ENCODE peak calls at places on chromosomes 2 and 18, in ten cellular contexts. Z, P, N, I, L, X, T, D, F and M are unnamed samples.

GRCh38 chr2:74877781-74878433 is 44.0 kb downstream of the HK2 start:
- DNase-seq in Z (no peak), P (no peak), N (no peak), I (peak; percentile 28), L (no peak), X (no peak), T (no peak), D (no peak), F (no peak), M (no peak)

GRCh38 chr2:118032169-118033013 is 18.5 kb upstream of the CCDC93 start:
- DNase-seq in Z (peak; percentile 45), P (peak; percentile 17), N (no peak), I (peak; percentile 11), L (peak; percentile 65), X (peak; percentile 34), T (no peak), D (no peak), F (peak; percentile 9), M (peak; percentile 31)

GRCh38 chr2:16442971-16443370 is 222.7 kb downstream of the CYRIA start:
- DNase-seq in Z (no peak), P (no peak), N (no peak), I (no peak), L (no peak), X (no peak), T (no peak), D (no peak), F (no peak), M (no peak)

GRCh38 chr18:23812566-23813440 is 123.5 kb downstream of the LAMA3 start:
- DNase-seq in Z (peak; percentile 33), P (peak; percentile 12), N (no peak), I (no peak), L (peak; percentile 14), X (peak; percentile 19), T (no peak), D (no peak), F (no peak), M (peak; percentile 35)

GRCh38 chr2:61272421-61273070 is 110.6 kb downstream of the C2orf74 start:
- DNase-seq in Z (peak; percentile 12), P (peak; percentile 39), N (no peak), I (no peak), L (no peak), X (peak; percentile 20), T (no peak), D (no peak), F (no peak), M (peak; percentile 41)

GRCh38 chr2:64522843-64523428 is 1.2 kb upstream of the AFTPH start:
- DNase-seq in Z (peak; percentile 93), P (peak; percentile 76), N (peak; percentile 29), I (peak; percentile 45), L (peak; percentile 80), X (peak; percentile 87), T (peak; percentile 60), D (no peak), F (peak; percentile 73), M (peak; percentile 84)

GRCh38 chr18:11387880-11388279 is 221.5 kb upstream of the SLC35G4 start:
- DNase-seq in Z (peak; percentile 48), P (peak; percentile 32), N (peak; percentile 63), I (no peak), L (peak; percentile 80), X (peak; percentile 47), T (peak; percentile 41), D (no peak), F (no peak), M (no peak)

GRCh38 chr18:35582310-35582682 is 756 bp downstream of the GALNT1 start:
- DNase-seq in Z (peak; percentile 19), P (no peak), N (no peak), I (no peak), L (no peak), X (no peak), T (no peak), D (no peak), F (no peak), M (no peak)

GRCh38 chr2:35973737-35974132 is 381.8 kb upstream of the CRIM1 start:
- DNase-seq in Z (no peak), P (peak; percentile 12), N (peak; percentile 14), I (no peak), L (no peak), X (no peak), T (no peak), D (no peak), F (no peak), M (no peak)

GRCh38 chr2:127277028-127277427 is 16.9 kb downstream of the ERCC3 start:
- DNase-seq in Z (no peak), P (no peak), N (no peak), I (no peak), L (no peak), X (peak; percentile 24), T (no peak), D (peak; percentile 13), F (no peak), M (no peak)

GRCh38 chr2:162524192-162524591 is 180.3 kb downstream of the GCA start:
- DNase-seq in Z (no peak), P (peak; percentile 2), N (no peak), I (no peak), L (peak; percentile 11), X (no peak), T (no peak), D (no peak), F (no peak), M (no peak)

GRCh38 chr2:30934071-30934470 is 126.8 kb upstream of the CAPN13 start:
- DNase-seq in Z (peak; percentile 8), P (no peak), N (no peak), I (no peak), L (no peak), X (no peak), T (no peak), D (no peak), F (no peak), M (no peak)

GRCh38 chr2:950627-950992 is at the start of gene SNTG2:
- DNase-seq in Z (no peak), P (no peak), N (peak; percentile 35), I (peak; percentile 63), L (peak; percentile 67), X (no peak), T (no peak), D (no peak), F (no peak), M (no peak)

GRCh38 chr2:949384-949893 is 1.2 kb upstream of the SNTG2 start:
- DNase-seq in Z (no peak), P (no peak), N (no peak), I (no peak), L (no peak), X (no peak), T (no peak), D (no peak), F (no peak), M (no peak)

GRCh38 chr2:949894-950626 is 589 bp upstream of the SNTG2 start:
- DNase-seq in Z (no peak), P (no peak), N (no peak), I (no peak), L (peak; percentile 31), X (no peak), T (no peak), D (no peak), F (no peak), M (no peak)

GRCh38 chr2:953408-953807 is 2.8 kb downstream of the SNTG2 start:
- DNase-seq in Z (no peak), P (no peak), N (no peak), I (no peak), L (no peak), X (no peak), T (no peak), D (no peak), F (no peak), M (no peak)

GRCh38 chr2:951224-952006 is 766 bp downstream of the SNTG2 start:
- DNase-seq in Z (no peak), P (no peak), N (no peak), I (no peak), L (peak; percentile 24), X (no peak), T (no peak), D (no peak), F (no peak), M (no peak)
- H3K4me3 ChIP-seq in Z (no peak overlapping the region), P (no peak overlapping the region), N (peak overlapping the region; percentile 69), I (peak overlapping the region; percentile 56), L (peak overlapping the region; percentile 66), X (no peak overlapping the region), T (no peak overlapping the region), D (peak overlapping the region; percentile 62), F (peak overlapping the region; percentile 34), M (no peak overlapping the region)

DNA sequence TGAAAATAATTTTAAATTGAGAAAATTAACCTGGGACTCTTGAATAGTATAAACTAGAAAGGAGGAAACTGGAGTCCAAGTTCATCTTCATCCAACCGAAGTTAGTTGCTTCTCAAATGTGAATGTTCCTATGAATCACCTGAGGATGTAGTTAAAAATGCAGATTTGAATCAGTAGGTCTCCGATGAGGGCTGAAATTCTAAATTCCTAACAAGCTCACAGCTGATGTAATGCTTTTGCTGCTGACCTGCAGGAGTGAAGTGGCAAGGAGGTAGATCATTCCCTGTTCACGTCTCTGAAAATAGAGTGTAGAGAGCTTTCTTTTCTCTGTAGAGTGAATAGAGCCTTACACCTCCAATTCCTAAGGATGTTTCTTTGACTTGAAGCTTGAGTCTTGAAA is 685.5 kb downstream of the CPS1 start:
- DNase-seq in Z (no peak), P (no peak), N (no peak), I (no peak), L (no peak), X (no peak), T (no peak), D (no peak), F (no peak), M (no peak)
- TF ChIP-seq CTCF in Z (no peak), P (no peak), N (no peak), I (no peak), L (no peak), X (no peak), T (no peak), D (no peak), F (no peak), M (no peak)

GRCh38 chr2:11407413-11407812 is 58.5 kb downstream of the E2F6 start:
- DNase-seq in Z (no peak), P (no peak), N (no peak), I (no peak), L (no peak), X (no peak), T (no peak), D (no peak), F (no peak), M (no peak)
- H3K4me3 ChIP-seq in Z (no peak overlapping the region), P (no peak overlapping the region), N (no peak overlapping the region), I (no peak overlapping the region), L (no peak overlapping the region), X (no peak overlapping the region), T (no peak overlapping the region), D (no peak overlapping the region), F (no peak overlapping the region), M (no peak overlapping the region)

DNA sequence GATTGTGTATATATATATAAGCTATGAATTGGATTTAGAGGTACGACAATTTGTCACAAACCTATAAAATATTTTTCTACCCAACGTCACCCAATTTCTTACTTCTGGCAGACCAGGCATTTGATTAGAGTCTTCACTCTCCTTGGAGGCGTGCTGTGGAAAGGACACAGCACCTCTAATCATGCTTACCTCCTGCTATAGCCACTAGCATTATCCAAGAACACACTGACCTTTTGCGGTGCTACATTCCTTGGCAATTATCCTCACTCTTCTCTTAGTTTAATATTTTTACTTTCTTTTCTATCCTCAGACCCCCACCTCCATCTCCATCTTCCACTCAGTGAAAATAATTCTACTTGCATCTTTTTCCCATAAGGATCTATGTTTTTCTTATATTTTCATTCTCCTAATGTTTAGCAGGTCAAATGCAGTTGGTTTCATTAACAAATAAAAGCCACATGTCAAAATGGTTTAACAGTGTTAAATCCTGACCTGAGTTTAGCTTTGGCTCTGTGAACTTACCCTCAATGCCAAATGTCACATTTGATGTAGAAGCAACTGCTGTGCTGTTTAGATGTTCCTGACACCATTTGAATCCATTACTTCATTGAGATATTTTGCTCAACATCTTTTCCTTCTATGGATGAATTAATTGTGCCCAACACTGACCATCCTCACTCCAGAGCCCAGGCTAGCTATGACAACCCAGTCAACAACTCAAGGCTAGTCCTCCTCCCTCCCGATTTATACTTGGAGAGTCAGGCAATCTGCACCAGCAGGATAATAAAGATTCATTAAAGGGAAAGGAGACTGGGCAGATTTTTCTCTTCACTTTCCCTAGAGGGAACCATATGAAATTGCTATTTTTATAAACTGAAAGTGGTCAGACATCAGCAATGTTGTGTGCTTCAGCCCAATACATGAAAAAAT is 240.5 kb downstream of the MREG start:
- DNase-seq in Z (no peak), P (peak; percentile 33), N (no peak), I (no peak), L (no peak), X (no peak), T (no peak), D (no peak), F (no peak), M (peak; percentile 51)
- TF ChIP-seq CTCF in Z (no peak), P (no peak), N (no peak), I (no peak), L (no peak), X (no peak), T (no peak), D (no peak), F (no peak), M (no peak)